ENCODE peak calls at places on chromosomes 16 and 17, in five cellular contexts. I is stimulated activated CD8-positive, alpha-beta memory T cell treated with anti-CD3 and anti-CD28 coated beads, Interleukin-12 subunit alpha, Interleukin-12 subunit beta, amount 100 ng/mL, for 4 hours; O is right cardiac atrium; G is stromal cell of bone marrow; L is CD8-positive, alpha-beta T cell. S is an unnamed sample.

GRCh38 chr17:82058855-82059249 is 6.8 kb downstream of the DUS1L start:
- DNase-seq in G (no peak), O (no peak), L (no peak), I (no peak), S (no peak)

GRCh38 chr16:89522287-89522686 is 14.1 kb downstream of the SPG7 start:
- DNase-seq in L (no peak), O (no peak), G (no peak), I (no peak), S (no peak)

GRCh38 chr17:13995856-13996635 is 73.3 kb upstream of the COX10 start:
- DNase-seq in O (no peak), I (no peak), G (no peak), L (no peak), S (no peak)

GRCh38 chr16:70744366-70744765 is 56.6 kb downstream of the VAC14 start:
- DNase-seq in L (no peak), G (no peak), I (no peak), O (no peak), S (no peak)

GRCh38 chr17:81859906-81860755 is at the start of gene P4HB:
- DNase-seq in I (peak; percentile 96), O (peak; percentile 35), G (no peak), L (no peak), S (no peak)

GRCh38 chr17:50785942-50786570 is 18.7 kb upstream of the ANKRD40CL start:
- DNase-seq in I (no peak), L (no peak), O (no peak), G (peak; percentile 39), S (no peak)

GRCh38 chr17:77440571-77440981 is 299.8 kb downstream of the SEC14L1 start:
- DNase-seq in I (no peak), O (no peak), G (no peak), L (peak; percentile 46), S (no peak)

GRCh38 chr17:34728771-34729310 is 149.5 kb downstream of the TMEM132E start:
- DNase-seq in L (no peak), I (no peak), O (no peak), G (no peak), S (peak; percentile 11)

GRCh38 chr17:41322264-41322902 is 6.9 kb upstream of the KRTAP17-1 start:
- DNase-seq in G (peak; percentile 53), O (no peak), I (no peak), L (no peak), S (no peak)

GRCh38 chr17:2347805-2348685 is 10.7 kb downstream of the SGSM2 start:
- DNase-seq in L (no peak), G (peak; percentile 77), O (no peak), I (no peak), S (peak; percentile 88)

GRCh38 chr17:62800580-62800979 is 7.5 kb downstream of the MARCHF10 start:
- DNase-seq in I (no peak), O (no peak), L (no peak), G (no peak), S (no peak)

GRCh38 chr17:22569459-22570143 is 877.3 kb downstream of the KCNJ18 start:
- DNase-seq in L (no peak), O (no peak), G (no peak), I (no peak), S (no peak)

GRCh38 chr17:17070931-17071330 is 28.7 kb downstream of the MPRIP start:
- DNase-seq in L (no peak), G (no peak), O (no peak), I (no peak), S (no peak)

GRCh38 chr17:1870592-1870991 is 40.8 kb downstream of the RPA1 start:
- DNase-seq in I (no peak), L (no peak), O (no peak), G (no peak), S (no peak)

GRCh38 chr16:28984619-28985135 is at the start of gene LAT:
- DNase-seq in L (peak; percentile 85), G (no peak), I (peak; percentile 76), O (no peak), S (no peak)

GRCh38 chr16:88424536-88425230 is 28.4 kb upstream of the ZFPM1 start:
- DNase-seq in O (no peak), G (no peak), L (no peak), I (no peak), S (no peak)

GRCh38 chr16:84874983-84875382 is 55.2 kb downstream of the CRISPLD2 start:
- DNase-seq in L (no peak), O (no peak), G (no peak), I (no peak), S (no peak)

GRCh38 chr17:61310611-61311010 is 89.0 kb upstream of the TBX2 start:
- DNase-seq in O (no peak), G (no peak), L (no peak), I (no peak), S (no peak)

S was measured in left lobe of liver.